ENCODE peak calls at places on chromosomes 7 and 10, in nine cellular contexts. One of them, this sample, is unnamed.
A peak's percentile ranks its signal among the peaks of the same experiment; 100 is the strongest.

GRCh38 chr7:73870041-73870492 is 9.1 kb downstream of the TMEM270 start:
- DNase-seq in upper lobe of left lung: no peak
- DNase-seq in IMR-90: no peak
- DNase-seq in fibroblast of lung: no peak
- DNase-seq in prostate gland: no peak
- DNase-seq in PC-9: no peak
- DNase-seq in Panc1: no peak
- DNase-seq in uterus: no peak
- DNase-seq in breast epithelium: no peak
- DNase-seq in this sample: peak; percentile 56

GRCh38 chr10:71965623-71966022 is 1.4 kb downstream of the CHST3 start:
- DNase-seq in IMR-90: no peak
- DNase-seq in fibroblast of lung: no peak
- DNase-seq in breast epithelium: no peak
- DNase-seq in Panc1: no peak
- DNase-seq in uterus: no peak
- DNase-seq in prostate gland: no peak
- DNase-seq in PC-9: no peak
- DNase-seq in upper lobe of left lung: peak; percentile 14
- DNase-seq in this sample: no peak

GRCh38 chr7:69399038-69399800 is 199.1 kb upstream of the AUTS2 start:
- DNase-seq in breast epithelium: no peak
- DNase-seq in PC-9: no peak
- DNase-seq in IMR-90: no peak
- DNase-seq in fibroblast of lung: peak; percentile 75
- DNase-seq in uterus: no peak
- DNase-seq in Panc1: no peak
- DNase-seq in upper lobe of left lung: peak; percentile 19
- DNase-seq in prostate gland: no peak
- DNase-seq in this sample: peak; percentile 64

GRCh38 chr7:36277247-36277542 is 112.5 kb upstream of the ANLN start:
- DNase-seq in uterus: no peak
- DNase-seq in upper lobe of left lung: no peak
- DNase-seq in PC-9: no peak
- DNase-seq in IMR-90: no peak
- DNase-seq in breast epithelium: no peak
- DNase-seq in fibroblast of lung: no peak
- DNase-seq in prostate gland: no peak
- DNase-seq in Panc1: no peak
- DNase-seq in this sample: no peak

GRCh38 chr7:138564365-138564764 is 104.3 kb downstream of the TRIM24 start:
- DNase-seq in IMR-90: no peak
- DNase-seq in uterus: no peak
- DNase-seq in fibroblast of lung: peak; percentile 21
- DNase-seq in Panc1: no peak
- DNase-seq in PC-9: peak; percentile 71
- DNase-seq in breast epithelium: no peak
- DNase-seq in prostate gland: peak; percentile 44
- DNase-seq in upper lobe of left lung: peak; percentile 37
- DNase-seq in this sample: no peak

GRCh38 chr7:76352193-76352592 is 6.6 kb downstream of the YWHAG start:
- DNase-seq in PC-9: no peak
- DNase-seq in IMR-90: peak; percentile 56
- DNase-seq in upper lobe of left lung: no peak
- DNase-seq in fibroblast of lung: no peak
- DNase-seq in Panc1: no peak
- DNase-seq in breast epithelium: no peak
- DNase-seq in uterus: no peak
- DNase-seq in prostate gland: no peak
- DNase-seq in this sample: no peak

GRCh38 chr10:116272497-116273221 is at the start of gene GFRA1:
- DNase-seq in breast epithelium: no peak
- DNase-seq in PC-9: no peak
- DNase-seq in upper lobe of left lung: no peak
- DNase-seq in IMR-90: peak; percentile 7
- DNase-seq in prostate gland: no peak
- DNase-seq in fibroblast of lung: peak; percentile 36
- DNase-seq in Panc1: no peak
- DNase-seq in uterus: no peak
- DNase-seq in this sample: no peak

GRCh38 chr10:88687853-88688467 is 18.1 kb upstream of the LIPK start:
- DNase-seq in fibroblast of lung: peak; percentile 17
- DNase-seq in upper lobe of left lung: no peak
- DNase-seq in prostate gland: no peak
- DNase-seq in IMR-90: peak; percentile 24
- DNase-seq in breast epithelium: no peak
- DNase-seq in Panc1: no peak
- DNase-seq in uterus: no peak
- DNase-seq in PC-9: no peak
- DNase-seq in this sample: no peak

GRCh38 chr7:139982927-139983925 is 79.5 kb downstream of the PARP12 start:
- DNase-seq in PC-9: no peak
- DNase-seq in prostate gland: no peak
- DNase-seq in fibroblast of lung: no peak
- DNase-seq in breast epithelium: no peak
- DNase-seq in Panc1: no peak
- DNase-seq in IMR-90: peak; percentile 57
- DNase-seq in uterus: no peak
- DNase-seq in upper lobe of left lung: no peak
- DNase-seq in this sample: no peak

GRCh38 chr7:4937411-4937810 is 21.6 kb downstream of the MMD2 start:
- DNase-seq in breast epithelium: no peak
- DNase-seq in PC-9: no peak
- DNase-seq in prostate gland: no peak
- DNase-seq in IMR-90: no peak
- DNase-seq in upper lobe of left lung: no peak
- DNase-seq in uterus: no peak
- DNase-seq in fibroblast of lung: no peak
- DNase-seq in Panc1: no peak
- DNase-seq in this sample: no peak

GRCh38 chr10:72243822-72244437 is 27.9 kb upstream of the ASCC1 start:
- DNase-seq in Panc1: no peak
- DNase-seq in fibroblast of lung: peak; percentile 79
- DNase-seq in IMR-90: peak; percentile 90
- DNase-seq in upper lobe of left lung: peak; percentile 65
- DNase-seq in uterus: peak; percentile 83
- DNase-seq in PC-9: peak; percentile 77
- DNase-seq in prostate gland: peak; percentile 64
- DNase-seq in breast epithelium: peak; percentile 57
- DNase-seq in this sample: no peak

DNA sequence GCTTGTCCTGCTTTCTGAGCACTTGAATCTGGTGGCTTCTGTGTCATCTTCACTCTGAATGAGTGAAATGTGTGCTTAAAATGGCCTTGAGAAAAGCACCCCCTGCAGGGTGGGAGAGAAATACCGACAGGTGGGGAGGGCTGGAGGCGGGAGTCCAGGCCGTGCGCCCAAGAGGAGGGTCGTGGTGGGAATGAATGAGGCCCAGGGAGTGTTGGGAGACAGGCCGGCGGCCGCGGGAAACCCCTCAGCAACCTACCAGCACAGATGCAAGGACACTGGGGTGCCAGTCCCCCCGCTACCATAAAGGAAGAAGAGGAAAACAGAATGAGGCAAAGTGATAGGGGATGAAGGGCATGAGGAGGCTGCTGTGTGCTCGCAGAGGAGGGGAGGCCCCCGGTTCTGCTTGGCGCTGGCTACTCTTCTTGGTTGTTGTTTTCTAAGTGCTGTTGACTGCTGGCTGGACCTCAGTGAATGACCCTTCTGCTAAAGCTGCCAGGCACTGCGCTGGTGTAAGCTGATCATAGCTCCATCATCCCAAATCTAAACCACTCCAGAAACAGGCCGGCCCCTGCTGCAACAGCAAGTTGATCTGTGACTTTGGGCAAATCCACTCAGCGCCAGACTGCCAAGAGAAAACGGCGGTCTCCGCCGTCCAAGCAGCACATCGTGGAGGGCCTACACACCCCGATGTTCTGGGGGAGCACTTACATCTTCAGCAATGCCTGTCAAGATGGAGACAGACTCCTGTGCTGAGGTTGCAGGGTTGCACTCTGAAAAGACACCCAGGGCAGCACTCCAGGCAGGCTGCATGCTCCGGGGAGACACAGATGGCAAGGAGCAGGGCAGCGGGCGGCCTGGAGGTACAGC is 378.5 kb downstream of the DNAJB6 start:
- DNase-seq in uterus: no peak
- DNase-seq in fibroblast of lung: no peak
- DNase-seq in IMR-90: no peak
- DNase-seq in upper lobe of left lung: peak; percentile 15
- DNase-seq in Panc1: no peak
- DNase-seq in breast epithelium: no peak
- DNase-seq in prostate gland: no peak
- DNase-seq in PC-9: no peak
- DNase-seq in this sample: no peak
- TF ChIP-seq CTCF in uterus: no peak
- TF ChIP-seq CTCF in fibroblast of lung: no peak
- TF ChIP-seq CTCF in IMR-90: no peak
- TF ChIP-seq CTCF in upper lobe of left lung: no peak
- TF ChIP-seq CTCF in Panc1: no peak
- TF ChIP-seq CTCF in breast epithelium: no peak
- TF ChIP-seq CTCF in prostate gland: no peak
- TF ChIP-seq CTCF in PC-9: no peak
- TF ChIP-seq CTCF in this sample: no peak

DNA sequence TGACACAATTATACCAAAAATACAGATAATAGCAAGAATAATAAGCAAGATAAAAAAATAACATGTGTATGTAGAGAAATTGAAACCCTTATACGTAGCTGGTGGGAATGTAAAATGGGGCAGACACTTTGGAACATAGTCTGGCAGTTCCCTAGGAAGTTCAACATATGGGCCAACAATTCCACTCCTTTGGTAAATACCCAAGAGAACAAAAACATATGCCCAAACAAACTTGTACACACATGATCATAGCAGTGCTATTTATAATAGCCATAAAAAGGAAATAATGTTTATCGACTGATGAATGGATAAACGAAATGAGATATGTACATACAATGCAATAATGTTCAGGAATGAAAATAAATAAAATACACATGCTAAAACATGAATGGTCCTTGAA is 462.4 kb upstream of the SORCS1 start:
- DNase-seq in upper lobe of left lung: no peak
- DNase-seq in IMR-90: no peak
- DNase-seq in PC-9: no peak
- DNase-seq in fibroblast of lung: no peak
- DNase-seq in prostate gland: no peak
- DNase-seq in Panc1: no peak
- DNase-seq in breast epithelium: no peak
- DNase-seq in uterus: no peak
- DNase-seq in this sample: no peak
- H3K9me3 ChIP-seq in upper lobe of left lung: no peaks in the 10 kb centered on the region
- H3K9me3 ChIP-seq in IMR-90: no peaks in the 10 kb centered on the region
- H3K9me3 ChIP-seq in PC-9: no peaks in the 10 kb centered on the region
- H3K9me3 ChIP-seq in fibroblast of lung: no peaks in the 10 kb centered on the region
- H3K9me3 ChIP-seq in prostate gland: no peaks in the 10 kb centered on the region
- H3K9me3 ChIP-seq in Panc1: no peaks in the 10 kb centered on the region
- H3K9me3 ChIP-seq in breast epithelium: no peaks in the 10 kb centered on the region
- H3K9me3 ChIP-seq in uterus: no peaks in the 10 kb centered on the region
- H3K9me3 ChIP-seq in this sample: no peaks in the 10 kb centered on the region

DNA sequence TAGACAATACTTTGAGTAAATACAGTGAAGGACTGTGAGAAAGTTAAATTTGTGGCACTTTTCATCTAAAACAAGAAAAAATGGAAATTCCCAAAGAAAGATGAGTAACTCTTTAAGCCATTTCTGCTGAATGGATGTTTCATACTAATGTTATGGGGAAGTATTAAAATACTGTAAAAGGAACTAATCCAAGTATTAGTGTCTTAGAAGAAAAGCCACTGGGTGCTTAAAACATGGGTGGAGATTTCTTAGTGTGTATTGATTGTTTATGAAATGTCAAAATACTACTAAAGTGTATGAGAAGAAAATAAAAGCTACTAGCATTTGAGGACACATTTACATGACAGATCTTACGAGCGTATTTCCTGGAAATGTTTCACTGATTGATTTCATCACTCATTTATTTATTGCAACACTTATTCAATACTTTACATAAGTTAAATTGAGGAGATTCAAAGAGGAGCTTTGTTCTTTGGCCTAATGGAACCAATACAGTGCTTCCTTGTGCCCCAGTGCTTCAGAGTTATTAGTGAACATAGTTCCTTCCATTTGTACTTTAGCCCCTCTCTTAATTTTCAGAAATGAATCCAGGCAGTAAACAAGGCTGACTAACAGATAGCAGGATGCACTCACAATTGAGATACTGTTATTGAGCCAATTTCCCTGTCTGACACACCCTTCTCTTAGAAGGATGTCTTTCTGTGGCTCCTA is 155.5 kb upstream of the AHR start:
- DNase-seq in breast epithelium: no peak
- DNase-seq in fibroblast of lung: peak; percentile 16
- DNase-seq in upper lobe of left lung: no peak
- DNase-seq in IMR-90: peak; percentile 33
- DNase-seq in uterus: no peak
- DNase-seq in Panc1: no peak
- DNase-seq in prostate gland: no peak
- DNase-seq in PC-9: no peak
- DNase-seq in this sample: no peak
- H3K4me1 ChIP-seq in breast epithelium: peaks cover 5% of the 10 kb centered on the region
- H3K4me1 ChIP-seq in fibroblast of lung: peaks cover 11% of the 10 kb centered on the region
- H3K4me1 ChIP-seq in upper lobe of left lung: peaks cover 17% of the 10 kb centered on the region
- H3K4me1 ChIP-seq in IMR-90: peaks cover 8% of the 10 kb centered on the region
- H3K4me1 ChIP-seq in uterus: no peaks in the 10 kb centered on the region
- H3K4me1 ChIP-seq in Panc1: peaks cover 5% of the 10 kb centered on the region
- H3K4me1 ChIP-seq in prostate gland: no peaks in the 10 kb centered on the region
- H3K4me1 ChIP-seq in PC-9: peaks cover 15% of the 10 kb centered on the region
- H3K4me1 ChIP-seq in this sample: no peaks in the 10 kb centered on the region

GRCh38 chr10:48509974-48510692 is 94.7 kb downstream of the ARHGAP22 start:
- DNase-seq in PC-9: peak; percentile 22
- DNase-seq in prostate gland: no peak
- DNase-seq in uterus: no peak
- DNase-seq in fibroblast of lung: no peak
- DNase-seq in upper lobe of left lung: no peak
- DNase-seq in breast epithelium: no peak
- DNase-seq in Panc1: no peak
- DNase-seq in IMR-90: no peak
- DNase-seq in this sample: peak; percentile 44
- TF ChIP-seq CTCF in PC-9: peak; percentile 57
- TF ChIP-seq CTCF in prostate gland: peak; percentile 4
- TF ChIP-seq CTCF in uterus: no peak
- TF ChIP-seq CTCF in fibroblast of lung: peak; percentile 53
- TF ChIP-seq CTCF in upper lobe of left lung: no peak
- TF ChIP-seq CTCF in breast epithelium: no peak
- TF ChIP-seq CTCF in Panc1: peak; percentile 79
- TF ChIP-seq CTCF in IMR-90: peak; percentile 38
- TF ChIP-seq CTCF in this sample: peak; percentile 55

GRCh38 chr10:36989233-36989632 is 136.2 kb upstream of the ANKRD30A start:
- DNase-seq in uterus: no peak
- DNase-seq in breast epithelium: no peak
- DNase-seq in Panc1: no peak
- DNase-seq in prostate gland: no peak
- DNase-seq in upper lobe of left lung: no peak
- DNase-seq in PC-9: no peak
- DNase-seq in IMR-90: no peak
- DNase-seq in fibroblast of lung: no peak
- DNase-seq in this sample: no peak

GRCh38 chr10:36994886-36995285 is 130.5 kb upstream of the ANKRD30A start:
- DNase-seq in uterus: no peak
- DNase-seq in PC-9: no peak
- DNase-seq in prostate gland: no peak
- DNase-seq in Panc1: no peak
- DNase-seq in IMR-90: no peak
- DNase-seq in upper lobe of left lung: no peak
- DNase-seq in breast epithelium: no peak
- DNase-seq in fibroblast of lung: no peak
- DNase-seq in this sample: no peak
- H3K9me3 ChIP-seq in uterus: no peaks in the 10 kb centered on the region
- H3K9me3 ChIP-seq in PC-9: no peaks in the 10 kb centered on the region
- H3K9me3 ChIP-seq in prostate gland: no peaks in the 10 kb centered on the region
- H3K9me3 ChIP-seq in Panc1: no peaks in the 10 kb centered on the region
- H3K9me3 ChIP-seq in IMR-90: peaks cover 7% of the 10 kb centered on the region
- H3K9me3 ChIP-seq in upper lobe of left lung: no peaks in the 10 kb centered on the region
- H3K9me3 ChIP-seq in breast epithelium: no peaks in the 10 kb centered on the region
- H3K9me3 ChIP-seq in fibroblast of lung: no peaks in the 10 kb centered on the region
- H3K9me3 ChIP-seq in this sample: no peaks in the 10 kb centered on the region